ENCODE peak calls at places on chromosome 5, in four cellular contexts. E, Q, A and O are unnamed samples.

GRCh38 chr5:116452774-116453368 is 121.8 kb downstream of the SEMA6A start:
- DNase-seq in E (no peak), Q (no peak), A (no peak), O (no peak)

GRCh38 chr5:121640298-121640697 is 211.4 kb upstream of the FTMT start:
- DNase-seq in E (no peak), Q (no peak), A (no peak), O (no peak)

GRCh38 chr5:134069553-134069952 is 44.9 kb upstream of the TCF7 start:
- DNase-seq in E (no peak), Q (no peak), A (no peak), O (no peak)

GRCh38 chr5:175773534-175774070 is 97.8 kb upstream of the CPLX2 start:
- DNase-seq in E (no peak), Q (no peak), A (no peak), O (no peak)

GRCh38 chr5:134290443-134290842 is 64.6 kb upstream of the PPP2CA start:
- DNase-seq in E (no peak), Q (no peak), A (no peak), O (no peak)

GRCh38 chr5:10756539-10756938 is 4.5 kb downstream of the DAP start:
- DNase-seq in E (peak; percentile 69), Q (no peak), A (peak; percentile 34), O (no peak)

GRCh38 chr5:10442581-10442980 is 902 bp downstream of the ROPN1L start:
- DNase-seq in E (no peak), Q (no peak), A (peak; percentile 83), O (no peak)

GRCh38 chr5:138985256-138985655 is 110.1 kb upstream of the LRRTM2 start:
- DNase-seq in E (no peak), Q (no peak), A (peak; percentile 0), O (no peak)

GRCh38 chr5:132013006-132013689 is 1.7 kb upstream of the ACSL6 start:
- DNase-seq in E (no peak), Q (peak; percentile 20), A (no peak), O (no peak)

GRCh38 chr5:135327429-135328127 is 71.5 kb downstream of the MACROH2A1 start:
- DNase-seq in E (no peak), Q (no peak), A (no peak), O (no peak)

GRCh38 chr5:59873113-59873512 is 20.4 kb downstream of the PDE4D start:
- DNase-seq in E (peak; percentile 71), Q (no peak), A (no peak), O (no peak)

GRCh38 chr5:153883829-153884228 is 154.9 kb downstream of the FAM114A2 start:
- DNase-seq in E (no peak), Q (no peak), A (no peak), O (no peak)

DNA sequence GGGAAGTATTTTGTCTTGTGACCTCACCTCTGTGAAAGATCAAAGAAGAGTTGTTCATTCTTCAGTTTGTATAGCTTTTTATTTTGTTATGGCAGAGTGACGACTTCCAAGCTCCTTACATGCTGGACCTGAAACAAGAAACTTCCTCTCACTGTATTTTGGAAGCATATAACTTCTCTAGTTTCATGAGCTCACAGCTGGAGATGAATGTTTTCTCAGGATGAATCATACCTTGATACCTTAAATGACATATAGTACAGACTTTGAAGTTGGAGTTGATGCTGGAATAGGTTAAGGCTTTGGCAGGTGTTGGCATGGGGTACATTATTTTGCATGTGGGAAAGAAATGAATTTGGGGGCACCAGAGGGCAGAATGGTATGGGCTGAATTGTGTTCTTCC is 112.5 kb downstream of the SLC25A46 start:
- DNase-seq in E (no peak), Q (no peak), A (peak; percentile 63), O (no peak)
- H3K9me3 ChIP-seq in E (peaks cover 5% of the 10 kb centered on the region), Q (no peaks in the 10 kb centered on the region), A (no peaks in the 10 kb centered on the region), O (no peaks in the 10 kb centered on the region)

GRCh38 chr5:82319192-82319591 is 41.0 kb upstream of the RPS23 start:
- DNase-seq in E (no peak), Q (no peak), A (no peak), O (no peak)

GRCh38 chr5:82319977-82320376 is 41.8 kb upstream of the RPS23 start:
- DNase-seq in E (no peak), Q (no peak), A (no peak), O (no peak)

GRCh38 chr5:82312373-82312856 is 34.3 kb upstream of the RPS23 start:
- DNase-seq in E (peak; percentile 95), Q (peak; percentile 66), A (peak; percentile 83), O (peak; percentile 52)

GRCh38 chr5:82313016-82313415 is 34.9 kb upstream of the RPS23 start:
- DNase-seq in E (peak; percentile 51), Q (no peak), A (no peak), O (no peak)

DNA sequence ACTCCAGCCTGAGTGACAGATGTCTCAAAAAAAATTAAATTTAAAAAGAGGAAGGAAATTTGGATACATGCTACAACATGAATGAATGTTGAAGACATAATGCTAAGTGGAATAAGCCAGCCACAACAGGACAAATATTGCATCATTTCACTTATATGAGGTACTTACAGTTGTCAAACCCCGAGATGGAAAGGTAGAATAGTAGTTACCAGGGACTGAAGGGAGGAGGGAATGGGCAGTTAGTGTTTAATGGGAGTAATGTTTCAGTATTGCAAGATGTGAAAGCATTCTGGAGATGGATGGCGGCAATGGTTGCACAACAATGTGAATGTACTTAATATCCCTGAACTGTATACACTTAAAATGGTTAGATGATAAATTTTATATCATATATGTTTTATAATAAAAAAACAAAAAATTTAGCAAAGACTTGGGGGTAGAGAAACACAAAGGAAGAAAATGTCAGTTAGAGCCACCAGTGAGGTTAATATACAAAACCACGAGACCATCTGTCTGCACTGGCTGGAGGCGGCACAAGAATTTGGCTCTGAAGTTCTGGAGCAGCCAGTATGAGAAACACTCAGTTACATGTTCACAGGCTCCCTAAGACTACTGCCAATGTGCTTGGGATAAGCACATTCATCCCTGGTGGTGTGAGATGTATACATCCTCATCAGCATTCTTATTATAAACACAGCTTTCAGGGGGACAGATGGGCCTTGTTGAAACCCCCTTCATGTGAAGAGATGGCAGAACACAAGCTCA is 37.0 kb upstream of the RPS23 start:
- DNase-seq in E (peak; percentile 64), Q (no peak), A (no peak), O (no peak)
- H3K9ac ChIP-seq in E (no peak overlapping the region), Q (no peak overlapping the region), A (no peak overlapping the region), O (no peak overlapping the region)

DNA sequence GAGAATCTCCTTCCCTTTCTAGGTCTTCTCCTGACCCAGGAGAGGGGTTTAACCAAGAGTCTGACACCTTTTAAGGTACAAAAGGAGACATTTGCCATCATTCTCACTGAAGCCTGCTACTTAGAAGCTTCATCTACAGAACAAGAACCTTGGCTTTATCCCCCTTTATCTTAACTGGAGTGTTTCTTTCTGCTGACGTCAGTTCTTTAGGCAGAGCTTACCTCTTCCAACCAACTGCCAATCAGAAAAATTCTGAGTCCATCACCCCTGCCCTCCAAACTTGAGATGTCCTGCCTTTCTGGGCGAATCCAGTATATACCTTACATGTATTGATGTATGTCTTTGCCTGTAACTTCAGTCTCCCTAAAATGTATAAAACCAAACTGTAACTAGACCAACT is 37.2 kb downstream of the PLEKHG4B start:
- DNase-seq in E (no peak), Q (no peak), A (no peak), O (no peak)
- H3K9me3 ChIP-seq in E (peaks cover 11% of the 10 kb centered on the region), Q (peaks cover 5% of the 10 kb centered on the region), A (peaks cover 8% of the 10 kb centered on the region), O (peaks cover 26% of the 10 kb centered on the region)

GRCh38 chr5:37816883-37817282 is 23.0 kb downstream of the GDNF start:
- DNase-seq in E (peak; percentile 45), Q (no peak), A (no peak), O (no peak)
- H3K9ac ChIP-seq in E (no peak overlapping the region), Q (no peak overlapping the region), A (no peak overlapping the region), O (no peak overlapping the region)

DNA sequence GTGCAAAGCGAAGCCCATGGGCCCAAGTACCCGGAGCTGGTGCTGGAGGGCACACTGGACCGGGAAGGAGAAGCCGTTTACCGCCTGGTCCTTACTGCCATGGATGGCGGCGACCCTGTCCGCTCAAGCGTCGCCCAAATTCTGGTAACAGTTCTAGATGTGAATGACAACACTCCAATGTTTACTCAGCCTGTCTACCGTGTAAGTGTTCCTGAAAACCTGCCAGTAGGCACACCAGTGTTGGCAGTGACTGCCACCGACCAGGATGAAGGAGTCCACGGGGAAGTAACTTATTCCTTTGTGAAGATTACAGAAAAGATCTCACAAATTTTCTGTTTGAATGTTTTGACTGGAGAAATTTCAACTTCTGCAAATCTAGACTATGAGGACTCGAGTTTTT is 936 bp downstream of the PCDHGA6 start:
- DNase-seq in E (no peak), Q (no peak), A (no peak), O (no peak)
- H3K9me3 ChIP-seq in E (peaks cover 59% of the 10 kb centered on the region), Q (peaks cover 34% of the 10 kb centered on the region), A (peaks cover 3% of the 10 kb centered on the region), O (peaks cover 17% of the 10 kb centered on the region)

GRCh38 chr5:84381501-84382362 is 2.9 kb downstream of the EDIL3 start:
- DNase-seq in E (peak; percentile 79), Q (no peak), A (no peak), O (no peak)

GRCh38 chr5:84383816-84384603 is 670 bp downstream of the EDIL3 start:
- DNase-seq in E (peak; percentile 77), Q (peak; percentile 85), A (peak; percentile 53), O (peak; percentile 49)

GRCh38 chr5:84384604-84385575 is at the start of gene EDIL3:
- DNase-seq in E (peak; percentile 83), Q (peak; percentile 71), A (no peak), O (peak; percentile 30)

GRCh38 chr5:84382363-84383295 is 2.1 kb downstream of the EDIL3 start:
- DNase-seq in E (peak; percentile 85), Q (peak; percentile 69), A (no peak), O (peak; percentile 23)

DNA sequence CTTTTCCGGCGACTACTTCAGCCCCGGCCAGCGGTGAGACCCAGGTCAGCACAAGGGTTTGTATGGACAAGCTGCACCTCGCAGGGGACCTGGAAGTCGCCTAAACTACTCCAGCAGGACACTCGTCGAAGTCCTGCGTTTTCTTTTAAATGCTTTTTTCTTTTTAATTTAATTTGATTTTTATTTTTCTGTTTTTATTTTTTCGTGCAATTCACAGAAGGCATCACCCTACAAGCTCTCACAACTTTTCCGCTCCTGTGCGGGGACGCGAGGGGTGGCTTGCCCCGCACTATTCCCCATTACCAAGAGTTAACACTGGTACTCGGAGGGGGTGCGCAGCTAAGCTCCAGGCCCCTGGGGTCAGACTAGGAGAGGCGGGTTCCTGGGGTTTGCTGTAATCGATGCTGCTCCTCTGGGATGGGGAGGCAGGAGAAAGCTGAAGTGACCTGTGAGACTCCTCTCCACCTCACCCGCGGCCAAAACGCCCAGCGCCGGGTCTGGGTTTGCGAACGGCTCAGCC is 1.3 kb downstream of the EDIL3 start:
- DNase-seq in E (no peak), Q (peak; percentile 38), A (no peak), O (no peak)
- H3K9ac ChIP-seq in E (peak overlapping the region; percentile 75), Q (peak overlapping the region; percentile 76), A (peak overlapping the region; percentile 62), O (peak overlapping the region; percentile 61)

DNA sequence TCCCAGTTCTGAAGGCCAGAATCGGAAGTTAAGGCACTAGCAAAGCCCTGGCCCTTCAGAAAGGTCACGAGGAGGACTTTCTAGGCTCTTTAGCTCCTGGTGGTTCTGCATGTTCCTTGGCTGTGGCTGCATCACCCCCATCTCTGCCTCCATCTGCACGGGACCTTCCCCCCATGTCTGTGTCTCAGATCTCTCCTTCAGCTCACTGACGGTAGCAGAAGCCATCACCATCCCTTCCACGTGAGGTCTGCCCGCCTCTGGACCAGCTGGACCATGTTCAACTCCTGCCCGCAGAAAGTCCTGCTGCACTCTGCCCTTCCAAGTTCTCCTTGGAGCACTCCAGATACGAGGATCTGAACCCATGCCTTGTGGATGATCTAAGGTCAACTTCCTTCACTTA is 242.9 kb upstream of the IRX1 start:
- DNase-seq in E (no peak), Q (peak; percentile 11), A (no peak), O (no peak)
- H3K9me3 ChIP-seq in E (no peaks in the 10 kb centered on the region), Q (no peaks in the 10 kb centered on the region), A (peaks cover 7% of the 10 kb centered on the region), O (no peaks in the 10 kb centered on the region)

GRCh38 chr5:145856285-145856818 is 16.5 kb downstream of the GRXCR2 start:
- DNase-seq in E (no peak), Q (peak; percentile 89), A (no peak), O (no peak)
- H3K9ac ChIP-seq in E (peak overlapping the region; percentile 12), Q (peak overlapping the region; percentile 33), A (no peak overlapping the region), O (peak overlapping the region; percentile 46)

GRCh38 chr5:21171038-21171437 is 1183.0 kb upstream of the CDH18 start:
- DNase-seq in E (no peak), Q (no peak), A (peak; percentile 70), O (no peak)
- H3K9me3 ChIP-seq in E (no peaks in the 10 kb centered on the region), Q (no peaks in the 10 kb centered on the region), A (no peaks in the 10 kb centered on the region), O (no peaks in the 10 kb centered on the region)